ENCODE peak calls at places on chromosomes 1 and 21, in five cellular contexts. I, G, R, K and L are unnamed samples.

GRCh38 chr1:156149374-156150106 is 3.8 kb upstream of the SEMA4A start:
- DNase-seq in I (peak), G (no peak), K (no peak), R (no peak), L (no peak)

GRCh38 chr1:39758556-39759435 is 12.4 kb downstream of the OXCT2 start:
- DNase-seq in K (no peak), I (no peak), G (no peak), R (no peak), L (no peak)

GRCh38 chr1:226627050-226627755 is 78.6 kb downstream of the STUM start:
- DNase-seq in R (no peak), K (peak), I (peak), G (no peak), L (no peak)

GRCh38 chr1:241387216-241387615 is 30.2 kb upstream of the RGS7 start:
- DNase-seq in I (no peak), G (no peak), R (no peak), K (no peak), L (no peak)

GRCh38 chr21:25708467-25709065 is 26.1 kb downstream of the ATP5PF start:
- DNase-seq in G (peak), K (no peak), R (peak), I (peak), L (peak)

GRCh38 chr1:3352952-3353331 is 101.5 kb upstream of the ARHGEF16 start:
- DNase-seq in G (peak), R (peak), I (no peak), K (no peak), L (no peak)

GRCh38 chr1:41362357-41362721 is 1.1 kb downstream of the FOXO6 start:
- DNase-seq in R (no peak), I (peak), K (no peak), G (no peak), L (no peak)

GRCh38 chr1:235262539-235262938 is 65.4 kb downstream of the ARID4B start:
- DNase-seq in K (no peak), R (no peak), I (no peak), G (no peak), L (no peak)

GRCh38 chr1:203158967-203159665 is 16.5 kb downstream of the MYBPH start:
- DNase-seq in K (peak), I (no peak), G (no peak), R (no peak), L (no peak)

GRCh38 chr21:29245104-29245643 is 53.5 kb upstream of the BACH1 start:
- DNase-seq in K (no peak), G (no peak), I (no peak), R (no peak), L (no peak)

DNA sequence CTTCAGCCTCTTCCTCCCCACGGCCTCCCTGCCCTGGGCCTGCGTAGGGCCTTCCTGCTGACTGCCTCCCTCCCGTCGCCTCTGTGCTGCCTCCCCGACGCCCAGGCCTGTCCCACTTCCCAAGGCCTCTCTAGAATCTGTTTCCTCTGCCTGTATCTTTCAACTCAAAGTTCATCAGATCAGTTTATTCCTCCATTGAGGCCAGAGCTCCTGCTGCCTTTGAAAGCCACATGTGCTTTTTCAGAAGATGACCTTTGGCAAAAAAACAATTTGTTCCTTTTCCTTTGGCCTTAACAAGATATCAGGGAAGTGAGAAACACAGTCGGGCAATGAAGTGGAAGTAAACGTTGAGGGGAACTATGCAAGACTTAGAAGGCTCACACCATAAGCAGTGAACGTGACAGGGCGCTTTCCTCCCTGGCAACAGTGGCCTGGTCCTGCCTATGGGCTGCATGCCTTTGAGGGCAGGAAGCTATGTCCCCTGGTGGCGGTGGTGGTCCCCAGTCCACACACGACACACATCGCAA is 85.9 kb downstream of the PSMG1 start:
- DNase-seq in K (peak), I (no peak), R (no peak), G (no peak), L (no peak)
- TF ChIP-seq CTCF in K (no peak), I (no peak), R (no peak), G (no peak), L (no peak)

GRCh38 chr1:152141971-152142584 is 16.9 kb downstream of the RPTN start:
- DNase-seq in G (peak), K (peak), I (no peak), R (peak), L (no peak)

GRCh38 chr1:152148051-152148450 is 11.0 kb downstream of the RPTN start:
- DNase-seq in K (no peak), I (no peak), R (no peak), G (no peak), L (no peak)

GRCh38 chr1:152145789-152146188 is 13.2 kb downstream of the RPTN start:
- DNase-seq in R (no peak), G (no peak), K (no peak), I (no peak), L (no peak)

GRCh38 chr1:152148991-152149390 is 10.0 kb downstream of the RPTN start:
- DNase-seq in G (no peak), K (no peak), I (no peak), R (no peak), L (no peak)

DNA sequence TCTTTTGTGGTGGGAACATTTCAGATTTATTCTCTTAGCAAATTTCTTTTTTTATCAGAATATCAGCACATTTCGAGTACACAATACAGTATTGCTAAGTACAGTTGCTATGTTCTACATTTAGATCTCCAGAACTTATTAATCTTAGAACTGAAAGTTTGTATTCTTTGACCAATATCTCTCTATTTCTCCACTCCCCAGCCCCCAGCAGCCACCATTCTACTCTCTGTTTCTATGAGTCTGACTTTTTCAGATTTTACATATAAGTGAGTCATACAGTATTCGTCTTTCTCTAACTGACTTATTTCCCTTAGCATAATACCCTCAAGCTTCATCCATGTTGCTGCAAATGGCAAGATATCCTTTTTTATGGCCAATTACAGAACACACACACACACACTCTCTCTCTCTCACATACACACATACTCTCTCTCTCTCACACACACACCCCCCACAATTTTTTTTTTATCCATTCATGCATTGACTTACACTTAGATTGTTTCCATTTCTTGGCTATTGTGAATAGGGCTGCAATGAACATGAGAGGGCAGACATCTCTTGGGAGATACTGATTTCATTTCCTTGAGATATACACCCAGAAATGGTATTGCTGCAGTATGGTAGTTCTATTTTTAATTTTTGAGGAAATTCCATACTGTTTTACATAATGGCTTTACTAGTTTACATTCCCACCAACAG is 15.7 kb downstream of the RPTN start:
- DNase-seq in K (no peak), R (no peak), I (no peak), G (no peak), L (no peak)
- TF ChIP-seq CTCF in K (no peak), R (no peak), I (no peak), G (no peak), L (no peak)

GRCh38 chr1:231679109-231679508 is 52.5 kb downstream of the DISC1 start:
- DNase-seq in I (no peak), G (no peak), K (no peak), R (peak), L (no peak)
- TF ChIP-seq CTCF in I (no peak), G (no peak), K (no peak), R (no peak), L (no peak)

GRCh38 chr1:155126494-155127104 is 1.1 kb upstream of the EFNA1 start:
- DNase-seq in K (peak), R (peak), I (peak), G (peak), L (peak)
- TF ChIP-seq CTCF in K (no peak), R (no peak), I (no peak), G (no peak), L (no peak)

DNA sequence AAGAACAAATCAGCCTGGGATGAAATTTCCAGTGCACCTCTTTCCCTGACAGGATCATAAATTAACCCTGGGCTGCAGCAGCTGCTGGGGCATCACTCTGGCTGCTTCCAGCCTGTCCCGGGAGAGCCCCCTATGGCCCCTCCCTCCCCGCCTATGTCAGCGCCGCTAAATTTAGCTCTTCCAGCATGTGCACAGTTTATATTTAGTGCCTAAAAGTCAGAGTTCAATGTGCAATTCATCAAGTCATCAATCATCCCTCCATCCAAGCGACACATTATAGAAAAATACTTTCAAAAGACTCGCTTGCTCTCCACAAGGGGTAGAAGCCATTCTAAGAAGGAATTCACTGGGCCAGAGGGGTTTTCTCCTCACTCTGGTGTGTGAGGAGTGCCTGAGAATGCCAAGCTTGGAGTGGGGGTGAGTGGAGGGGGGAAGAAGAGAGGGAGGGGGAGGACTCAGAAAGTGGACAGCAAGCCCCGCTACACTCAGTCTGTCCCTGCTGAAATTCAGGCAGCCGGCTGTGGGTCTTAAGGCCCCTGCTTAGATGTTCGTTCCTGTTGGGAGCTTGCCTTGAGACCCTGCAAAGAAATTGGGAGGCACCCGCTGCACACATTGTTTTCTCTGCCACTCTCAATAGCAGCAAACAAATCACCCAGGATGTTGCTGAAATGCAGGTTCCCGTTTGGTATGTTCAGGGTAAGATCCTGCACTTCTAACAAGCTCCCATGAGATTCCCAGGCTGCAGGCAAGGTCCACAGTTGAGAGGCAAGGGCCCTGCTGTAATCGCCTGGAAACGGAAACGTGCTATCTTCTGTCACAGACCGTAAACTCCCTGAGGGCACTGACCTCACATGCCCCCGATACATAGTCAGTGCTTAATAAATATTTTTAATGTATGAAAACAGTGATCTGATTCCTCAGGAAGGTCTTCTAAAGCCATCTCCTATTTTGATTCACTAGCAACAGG is 37.6 kb downstream of the XCL1 start:
- DNase-seq in K (no peak), G (peak), R (peak), I (no peak), L (no peak)
- TF ChIP-seq CTCF in K (no peak), G (no peak), R (no peak), I (no peak), L (no peak)

DNA sequence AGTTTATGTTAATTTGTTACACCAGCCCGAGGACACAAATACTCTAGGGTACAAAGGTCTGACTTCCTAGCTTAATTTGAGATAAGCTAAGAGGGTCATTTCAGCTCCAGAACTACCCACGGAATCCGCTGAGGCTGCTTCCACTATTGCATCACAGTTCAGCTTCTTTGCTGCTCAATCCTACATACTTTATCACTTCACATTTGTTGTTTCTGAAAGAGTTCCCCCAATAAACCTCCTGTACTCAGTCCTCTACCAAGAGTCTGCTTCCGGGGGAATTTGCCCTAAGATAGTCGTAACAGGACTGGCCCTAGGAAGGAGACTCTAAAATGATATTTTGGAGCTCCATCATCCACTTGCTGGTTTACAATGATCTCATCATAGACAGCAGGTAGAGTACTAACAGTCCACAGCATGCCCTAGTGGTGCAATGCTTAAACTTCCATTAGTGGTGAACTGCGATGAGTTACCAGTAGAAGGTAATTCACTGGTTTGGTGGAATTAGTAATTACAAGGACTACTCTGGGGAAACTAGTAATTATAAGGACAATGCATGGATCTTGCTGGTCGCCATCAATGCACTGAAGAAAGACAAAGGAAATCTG is 229.3 kb downstream of the USH2A start:
- DNase-seq in R (peak), G (no peak), I (no peak), K (no peak), L (no peak)
- TF ChIP-seq CTCF in R (peak), G (no peak), I (no peak), K (no peak), L (no peak)

DNA sequence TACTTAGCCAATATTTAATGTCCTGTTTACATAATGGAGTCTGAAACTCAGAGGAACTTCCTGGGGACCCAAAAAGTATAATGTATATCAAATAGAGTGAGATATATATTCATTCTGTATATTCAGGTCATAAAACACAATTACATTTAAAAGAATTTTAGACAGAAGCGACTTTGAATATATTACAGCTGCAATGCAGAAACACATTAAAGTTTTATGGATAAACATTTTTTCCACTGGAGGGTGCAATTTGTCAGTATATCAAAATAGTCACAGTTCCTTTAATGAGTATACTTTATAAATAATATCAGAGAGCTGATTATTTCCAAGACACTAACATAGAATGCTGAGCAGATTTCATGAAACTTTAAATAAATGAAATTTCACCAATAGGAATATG is 43.9 kb upstream of the CRB1 start:
- DNase-seq in R (peak), K (no peak), I (no peak), G (no peak), L (no peak)
- TF ChIP-seq CTCF in R (peak), K (no peak), I (no peak), G (no peak), L (no peak)

DNA sequence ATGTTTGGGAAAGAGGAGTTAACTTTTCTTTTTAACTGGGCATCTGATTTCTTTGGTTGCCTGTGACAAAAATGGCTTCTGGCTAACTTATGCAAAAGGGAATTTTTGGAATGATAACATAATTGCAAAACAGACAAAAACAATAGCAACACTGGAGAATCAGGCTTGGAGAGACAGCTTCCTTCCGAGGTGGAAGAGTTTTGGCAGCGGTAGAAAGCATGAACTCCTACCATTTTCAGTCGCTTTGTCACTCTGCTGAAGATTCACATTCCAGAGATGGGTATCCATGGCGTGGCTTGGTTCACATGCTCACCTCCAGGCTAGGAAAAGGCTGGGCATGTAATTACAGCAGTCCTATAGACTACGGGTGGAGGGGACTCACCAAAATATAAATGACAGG is 17.2 kb upstream of the FGGY start:
- DNase-seq in G (no peak), R (no peak), K (no peak), I (no peak), L (no peak)
- TF ChIP-seq CTCF in G (no peak), R (no peak), K (no peak), I (no peak), L (no peak)

DNA sequence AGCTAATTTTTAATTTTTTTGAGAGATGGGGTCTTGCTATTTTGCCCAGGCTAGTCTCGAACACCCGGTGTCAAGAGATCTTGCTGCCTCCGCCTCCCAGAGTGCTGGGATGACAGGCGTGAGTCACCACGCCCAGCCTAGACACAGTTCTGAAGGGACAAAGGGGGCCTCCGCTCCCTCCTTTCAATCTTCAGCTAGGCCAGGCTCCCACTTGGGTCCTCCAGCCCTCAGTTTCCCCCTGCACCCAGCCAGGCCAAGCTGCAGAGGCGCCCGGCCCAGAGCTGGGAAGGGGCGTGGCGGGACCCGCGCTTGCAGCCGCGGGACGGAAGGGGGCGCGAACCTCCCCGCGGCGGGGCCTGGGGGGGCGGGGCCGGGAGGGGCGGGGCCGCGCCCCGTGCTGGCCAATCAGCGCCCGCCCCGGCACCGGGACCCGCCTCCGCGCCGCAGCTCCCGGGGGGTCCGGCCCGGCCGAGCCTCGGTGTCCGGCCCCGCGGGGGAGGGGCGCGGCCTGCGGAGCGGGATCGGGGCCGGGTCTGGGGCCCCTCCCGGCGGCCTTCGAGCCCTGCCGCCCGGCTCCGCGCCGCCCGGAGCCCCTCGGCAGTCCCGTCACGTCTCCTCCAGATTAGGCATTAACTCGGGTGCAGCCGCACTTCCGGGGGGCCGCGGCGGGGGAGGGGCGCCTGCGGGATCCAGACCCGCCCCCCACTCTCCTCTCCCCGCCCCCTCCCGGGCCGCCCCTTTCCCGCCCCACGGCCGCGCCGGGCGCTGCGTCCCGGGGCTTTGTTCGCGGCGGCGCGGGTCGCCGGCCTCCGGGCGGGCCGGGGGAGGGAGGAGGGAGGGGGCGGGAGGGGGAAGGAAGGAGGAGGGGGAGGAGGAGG is 559 bp upstream of the AGRN start:
- DNase-seq in I (peak), R (peak), K (peak), G (peak), L (peak)
- TF ChIP-seq CTCF in I (peak), R (peak), K (peak), G (peak), L (peak)